ENCODE peak calls at places on chromosomes 4 and X, in eight cellular contexts. W, C, Q, X, F, I, A and U are unnamed samples.
A peak's percentile ranks its signal among the peaks of the same experiment; 100 is the strongest.

GRCh38 chr4:7842384-7843279 is 97.0 kb downstream of the AFAP1 start:
- DNase-seq in W (no peak), C (no peak), Q (peak; percentile 95), X (peak; percentile 69), F (peak; percentile 52), I (peak; percentile 99), A (peak; percentile 89), U (no peak)

GRCh38 chr4:92483341-92483740 is 179.6 kb downstream of the GRID2 start:
- DNase-seq in W (no peak), C (no peak), Q (no peak), X (no peak), F (no peak), I (no peak), A (no peak), U (no peak)

GRCh38 chr4:136283973-136284372 is 1248.3 kb downstream of the PCDH18 start:
- DNase-seq in W (no peak), C (no peak), Q (no peak), X (no peak), F (no peak), I (no peak), A (no peak), U (no peak)

GRCh38 chr4:133483600-133484246 is 334.6 kb downstream of the PCDH10 start:
- DNase-seq in W (no peak), C (no peak), Q (no peak), X (no peak), F (no peak), I (peak; percentile 33), A (no peak), U (no peak)

GRCh38 chr4:71261633-71262121 is 77.1 kb upstream of the SLC4A4 start:
- DNase-seq in W (no peak), C (no peak), Q (no peak), X (no peak), F (no peak), I (peak; percentile 37), A (no peak), U (no peak)

GRCh38 chr4:6128221-6128871 is 72.0 kb downstream of the JAKMIP1 start:
- DNase-seq in W (no peak), C (no peak), Q (no peak), X (no peak), F (no peak), I (no peak), A (no peak), U (no peak)

GRCh38 chrX:15674514-15674898 is 9.9 kb upstream of the CLTRN start:
- DNase-seq in W (peak; percentile 99), C (peak; percentile 94), Q (no peak), X (peak; percentile 97), F (no peak), I (peak; percentile 96), A (peak; percentile 99), U (no peak)

GRCh38 chrX:49309401-49309981 is 6.0 kb downstream of the GAGE10 start:
- DNase-seq in W (no peak), C (peak; percentile 33), Q (no peak), X (no peak), F (no peak), I (peak; percentile 22), A (no peak), U (no peak)

GRCh38 chrX:10160221-10160620 is 3.4 kb downstream of the CLCN4 start:
- DNase-seq in W (no peak), C (no peak), Q (no peak), X (no peak), F (no peak), I (no peak), A (no peak), U (no peak)

GRCh38 chrX:10158279-10158939 is 1.6 kb downstream of the CLCN4 start:
- DNase-seq in W (no peak), C (peak; percentile 32), Q (no peak), X (no peak), F (peak; percentile 90), I (no peak), A (no peak), U (no peak)

GRCh38 chrX:10157545-10157944 is 770 bp downstream of the CLCN4 start:
- DNase-seq in W (no peak), C (no peak), Q (no peak), X (no peak), F (no peak), I (peak; percentile 59), A (no peak), U (no peak)

GRCh38 chrX:10157032-10157341 is 212 bp downstream of the CLCN4 start:
- DNase-seq in W (no peak), C (no peak), Q (no peak), X (no peak), F (no peak), I (no peak), A (no peak), U (no peak)

DNA sequence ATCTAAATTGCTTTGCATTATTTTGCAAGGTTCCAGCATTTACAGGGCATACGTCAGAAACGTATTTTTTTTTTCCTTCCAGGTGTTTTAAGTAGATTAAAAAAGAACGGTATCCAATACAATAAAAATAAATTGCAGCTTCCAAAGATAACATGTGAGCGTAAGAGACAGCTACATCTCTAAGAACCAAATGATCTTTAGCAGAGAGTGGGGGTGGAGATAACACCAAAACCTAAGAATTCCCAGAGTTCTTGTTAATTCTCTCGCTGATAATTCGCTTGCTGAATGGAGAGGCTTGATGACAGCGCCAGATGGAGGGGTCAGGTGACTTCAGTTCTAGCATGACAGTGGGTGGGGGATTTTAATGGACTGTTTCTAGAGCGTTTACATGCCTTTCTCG is 2.3 kb downstream of the CLCN4 start:
- DNase-seq in W (no peak), C (no peak), Q (no peak), X (no peak), F (no peak), I (no peak), A (no peak), U (no peak)
- TF ChIP-seq POLR2A in W (no peak), C (no peak), Q (no peak), X (no peak), F (no peak), I (no peak), A (no peak), U (no peak)

GRCh38 chr4:145825255-145825654 is 113.4 kb downstream of the ZNF827 start:
- DNase-seq in W (no peak), C (no peak), Q (no peak), X (no peak), F (peak; percentile 36), I (no peak), A (no peak), U (no peak)
- TF ChIP-seq POLR2A in W (no peak), C (no peak), Q (no peak), X (no peak), F (no peak), I (no peak), A (no peak), U (no peak)

GRCh38 chr4:146112389-146112788 is 63.1 kb upstream of the LSM6 start:
- DNase-seq in W (no peak), C (no peak), Q (no peak), X (no peak), F (no peak), I (no peak), A (no peak), U (no peak)

GRCh38 chr4:146119845-146120404 is 55.6 kb upstream of the LSM6 start:
- DNase-seq in W (no peak), C (no peak), Q (no peak), X (no peak), F (no peak), I (no peak), A (no peak), U (no peak)

GRCh38 chr4:146113171-146113570 is 62.3 kb upstream of the LSM6 start:
- DNase-seq in W (no peak), C (no peak), Q (no peak), X (no peak), F (peak; percentile 23), I (no peak), A (no peak), U (no peak)

GRCh38 chr4:146110847-146111485 is 64.6 kb upstream of the LSM6 start:
- DNase-seq in W (no peak), C (no peak), Q (no peak), X (no peak), F (no peak), I (no peak), A (no peak), U (no peak)

DNA sequence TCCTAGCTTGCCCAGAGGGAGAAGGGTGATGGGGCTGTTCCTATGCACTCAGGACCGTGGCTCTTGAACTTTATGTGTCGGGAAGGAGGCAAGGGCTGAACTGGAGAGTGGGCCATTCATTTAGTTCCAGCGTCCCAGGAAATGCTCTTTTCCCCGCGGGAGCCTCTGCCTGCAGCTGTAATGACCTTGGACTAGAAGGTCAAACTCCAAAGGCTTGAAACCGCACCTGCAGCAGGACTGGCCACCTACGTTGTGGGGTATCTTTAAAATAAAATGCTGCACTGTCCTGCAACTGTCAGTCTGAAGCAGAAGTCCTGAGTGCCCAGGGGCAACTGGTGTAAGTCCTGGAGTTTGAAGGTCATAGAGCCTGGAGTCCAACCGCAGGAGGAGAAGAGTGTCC is 61.5 kb upstream of the LSM6 start:
- DNase-seq in W (no peak), C (no peak), Q (no peak), X (no peak), F (no peak), I (no peak), A (no peak), U (no peak)
- TF ChIP-seq POLR2A in W (no peak), C (no peak), Q (no peak), X (no peak), F (no peak), I (no peak), A (no peak), U (no peak)

DNA sequence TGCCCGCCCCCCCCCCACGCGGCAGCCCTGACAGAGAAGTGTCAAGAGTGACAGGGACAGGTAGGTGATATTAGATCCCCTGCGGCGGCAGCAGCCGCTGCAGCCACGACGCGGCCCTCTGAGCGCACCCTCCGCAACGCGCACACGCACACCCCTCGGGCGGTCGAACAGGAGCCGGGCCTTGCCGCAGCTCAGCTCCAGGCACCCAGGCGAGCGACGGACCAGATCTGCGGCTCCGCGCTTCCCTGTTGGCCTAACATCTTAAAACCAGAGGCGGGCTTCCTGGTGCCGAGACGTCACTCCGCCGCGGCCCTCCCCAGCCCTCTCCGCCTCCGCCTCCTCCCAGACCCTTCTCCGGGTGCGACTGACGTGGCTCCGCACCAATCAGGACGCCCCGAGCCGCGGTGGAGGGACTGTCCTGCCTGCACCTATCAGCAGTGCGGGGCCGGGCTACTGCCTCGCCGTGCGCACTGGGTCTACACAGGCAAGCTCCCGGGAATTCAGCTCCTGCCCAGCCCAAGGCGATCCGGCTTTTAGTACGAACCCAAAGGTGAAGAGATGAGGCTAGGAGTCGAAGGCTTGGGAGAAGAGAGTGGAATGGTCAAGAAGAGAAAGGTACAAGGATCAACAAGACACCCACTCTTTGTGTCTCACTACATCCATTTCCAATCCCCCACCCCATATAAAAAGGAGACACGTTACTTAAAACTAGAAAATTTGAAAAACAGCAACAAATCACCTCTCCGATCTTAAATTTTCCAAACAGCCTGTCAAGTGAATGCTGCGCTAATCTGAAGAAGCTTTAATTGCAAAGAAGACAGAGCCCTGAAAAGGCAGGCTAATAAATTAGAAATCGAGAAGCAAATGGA is at the start of gene PITX2:
- DNase-seq in W (peak; percentile 95), C (peak; percentile 38), Q (no peak), X (peak; percentile 61), F (peak; percentile 92), I (peak; percentile 95), A (peak; percentile 97), U (peak; percentile 63)
- TF ChIP-seq POLR2A in W (no peak), C (no peak), Q (no peak), X (no peak), F (no peak), I (no peak), A (no peak), U (no peak)

GRCh38 chr4:180058731-180059215 is 2184.4 kb upstream of the TENM3 start:
- DNase-seq in W (no peak), C (peak; percentile 53), Q (no peak), X (no peak), F (peak; percentile 89), I (peak; percentile 44), A (no peak), U (peak; percentile 6)
- TF ChIP-seq POLR2A in W (no peak), C (no peak), Q (no peak), X (no peak), F (no peak), I (no peak), A (no peak), U (no peak)